ENCODE peak calls at places on chromosome 14, in nine cellular contexts. U is GM13976, M is bronchial epithelial cell, D is choroid plexus epithelial cell, L is neural crest cell, C is uterus, V is GM12878, P is progenitor cell of endocrine pancreas, Q is BJ. B is an unnamed sample.
A peak's percentile ranks its signal among the peaks of the same experiment; 100 is the strongest.

GRCh38 chr14:99650189-99650588 is 5.3 kb downstream of the HHIPL1 start:
- DNase-seq in C (no peak), P (no peak), M (no peak), V (no peak), D (no peak), L (no peak), Q (no peak), U (no peak), B (no peak)

GRCh38 chr14:101808020-101808641 is 46.6 kb downstream of the PPP2R5C start:
- DNase-seq in Q (no peak), P (no peak), U (no peak), L (peak; percentile 37), C (no peak), V (no peak), D (no peak), M (no peak), B (no peak)

GRCh38 chr14:78959674-78960264 is 789.6 kb downstream of the NRXN3 start:
- DNase-seq in L (peak; percentile 80), C (peak; percentile 74), U (peak; percentile 54), Q (peak; percentile 16), V (no peak), P (peak; percentile 60), D (peak; percentile 91), M (peak; percentile 56), B (peak; percentile 20)

GRCh38 chr14:104505085-104506074 is 74.2 kb upstream of the C14orf180 start:
- DNase-seq in L (no peak), M (no peak), Q (no peak), V (no peak), P (no peak), U (no peak), C (no peak), D (no peak), B (peak; percentile 6)

GRCh38 chr14:104708606-104709268 is 15.3 kb upstream of the ADSS1 start:
- DNase-seq in V (no peak), L (peak; percentile 80), Q (no peak), P (peak; percentile 78), U (peak; percentile 96), C (peak; percentile 74), D (peak; percentile 67), M (no peak), B (peak; percentile 64)

GRCh38 chr14:61872452-61872851 is 110.2 kb downstream of the SNAPC1 start:
- DNase-seq in P (no peak), U (peak; percentile 41), Q (no peak), V (peak; percentile 73), C (no peak), M (no peak), L (no peak), D (no peak), B (no peak)

GRCh38 chr14:64591809-64592208 is 42.0 kb downstream of the PPP1R36 start:
- DNase-seq in L (no peak), C (no peak), M (no peak), V (no peak), P (no peak), D (no peak), Q (no peak), U (no peak), B (no peak)

GRCh38 chr14:35420036-35420811 is 15.7 kb upstream of the NFKBIA start:
- DNase-seq in C (no peak), Q (peak; percentile 67), U (no peak), D (peak; percentile 50), V (no peak), M (peak; percentile 59), L (no peak), P (no peak), B (no peak)

GRCh38 chr14:89255012-89255411 is 162.0 kb downstream of the FOXN3 start:
- DNase-seq in U (no peak), Q (no peak), V (no peak), L (no peak), P (no peak), C (no peak), D (no peak), M (no peak), B (no peak)

GRCh38 chr14:92440345-92441003 is 73.1 kb upstream of the RIN3 start:
- DNase-seq in D (no peak), P (no peak), V (no peak), U (no peak), C (no peak), M (no peak), Q (no peak), L (no peak), B (no peak)

GRCh38 chr14:46646796-46647195 is 4.8 kb downstream of the RPL10L start:
- DNase-seq in V (no peak), U (no peak), L (no peak), D (no peak), Q (no peak), P (no peak), C (no peak), M (no peak), B (no peak)

GRCh38 chr14:46653031-46653775 is 1.6 kb upstream of the RPL10L start:
- DNase-seq in M (no peak), L (no peak), U (no peak), P (no peak), V (no peak), C (no peak), Q (no peak), D (no peak), B (no peak)

GRCh38 chr14:46651526-46652144 is at the start of gene RPL10L:
- DNase-seq in V (no peak), U (no peak), D (no peak), Q (no peak), C (no peak), L (no peak), P (no peak), M (no peak), B (no peak)
- TF ChIP-seq CTCF in V (no peak), U (no peak), D (peak; percentile 7), Q (no peak), C (no peak), L (peak; percentile 30), P (no peak), M (no peak), B (no peak)

DNA sequence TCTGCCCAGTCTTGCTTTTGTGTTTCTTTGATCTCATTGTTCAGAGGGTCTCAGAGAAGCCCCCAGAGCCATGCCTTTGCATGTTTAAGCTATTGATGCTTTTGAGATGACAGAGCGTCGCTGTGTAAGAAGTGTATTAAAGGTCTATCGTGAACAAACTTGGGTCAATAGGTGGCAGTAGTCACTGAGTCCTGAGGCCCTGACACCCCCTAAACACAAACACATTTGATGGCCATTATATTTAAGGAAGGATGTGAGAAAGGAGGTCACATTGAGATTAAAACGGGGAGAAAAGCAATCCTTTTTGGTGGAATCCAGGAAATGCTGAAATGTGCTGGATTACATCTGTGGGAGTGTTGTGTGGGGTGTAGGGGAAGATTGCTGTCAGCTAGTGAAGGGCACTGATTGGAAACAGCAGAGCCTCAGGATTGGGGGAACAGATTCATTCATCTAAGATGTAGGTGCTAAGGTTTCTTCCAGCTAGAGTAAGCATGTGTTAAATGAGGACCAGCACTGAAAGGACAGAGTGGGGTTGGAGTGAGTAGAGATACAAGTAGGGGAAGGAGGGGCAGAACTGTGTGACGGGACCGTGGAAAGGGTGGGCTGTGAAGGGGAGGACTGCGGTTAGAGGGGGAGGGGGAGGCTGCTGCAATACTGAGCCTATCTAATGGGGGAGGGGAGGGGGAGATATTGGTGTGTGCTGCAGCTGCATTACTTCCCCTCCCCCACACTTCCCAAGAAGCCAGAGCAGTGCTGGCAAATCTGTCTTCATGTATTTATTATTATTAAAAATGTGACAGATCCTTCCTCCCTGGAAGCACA is 12.7 kb downstream of the NGDN start:
- DNase-seq in C (no peak), D (no peak), L (no peak), U (no peak), V (no peak), P (no peak), M (no peak), Q (no peak), B (no peak)
- TF ChIP-seq CTCF in C (no peak), D (peak; percentile 12), L (no peak), U (no peak), V (no peak), P (no peak), M (no peak), Q (no peak), B (no peak)

GRCh38 chr14:58152569-58152857 is 500 bp upstream of the ARMH4 start:
- DNase-seq in C (no peak), M (no peak), P (no peak), L (no peak), Q (no peak), U (peak; percentile 26), D (no peak), V (no peak), B (no peak)

GRCh38 chr14:58149196-58149595 is 2.8 kb downstream of the ARMH4 start:
- DNase-seq in L (no peak), C (no peak), M (no peak), U (no peak), V (no peak), D (no peak), Q (no peak), P (no peak), B (no peak)

GRCh38 chr14:58151264-58151700 is 731 bp downstream of the ARMH4 start:
- DNase-seq in L (peak; percentile 19), U (no peak), P (peak; percentile 10), M (no peak), Q (no peak), C (no peak), D (peak; percentile 14), V (no peak), B (no peak)

GRCh38 chr14:58150243-58150805 is 1.7 kb downstream of the ARMH4 start:
- DNase-seq in C (no peak), Q (no peak), L (no peak), M (no peak), P (no peak), D (no peak), U (no peak), V (no peak), B (no peak)

GRCh38 chr14:58151701-58152568 is at the start of gene ARMH4:
- DNase-seq in V (no peak), P (peak; percentile 80), L (peak; percentile 79), C (peak; percentile 77), D (peak; percentile 77), Q (peak; percentile 17), M (peak; percentile 60), U (peak; percentile 70), B (peak; percentile 36)
- TF ChIP-seq CTCF in V (no peak), P (peak; percentile 41), L (peak; percentile 27), C (peak; percentile 15), D (peak; percentile 7), Q (no peak), M (no peak), U (no peak), B (no peak)

GRCh38 chr14:74083161-74083560 is 1.1 kb downstream of the ALDH6A1 start:
- DNase-seq in D (no peak), V (no peak), L (no peak), Q (no peak), P (no peak), C (no peak), U (no peak), M (no peak), B (no peak)

GRCh38 chr14:74085828-74086227 is 1.1 kb downstream of the LIN52 start:
- DNase-seq in D (no peak), C (no peak), M (no peak), P (no peak), Q (no peak), U (peak; percentile 57), L (no peak), V (peak; percentile 52), B (no peak)

GRCh38 chr14:74083784-74084276 is 423 bp downstream of the ALDH6A1 start:
- DNase-seq in M (no peak), U (peak; percentile 16), V (no peak), Q (no peak), D (no peak), L (no peak), C (no peak), P (no peak), B (no peak)

GRCh38 chr14:74085047-74085637 is 386 bp downstream of the LIN52 start:
- DNase-seq in L (no peak), P (peak; percentile 14), M (peak; percentile 43), U (peak; percentile 11), Q (no peak), V (no peak), C (no peak), D (peak; percentile 51), B (peak; percentile 5)

GRCh38 chr14:74084277-74085046 is at the start of the genes ALDH6A1 and LIN52:
- DNase-seq in P (peak; percentile 99), M (peak; percentile 100), L (peak; percentile 99), Q (peak; percentile 100), V (peak; percentile 99), C (peak; percentile 100), U (peak; percentile 98), D (peak; percentile 100), B (peak; percentile 100)
- TF ChIP-seq CTCF in P (no peak), M (no peak), L (no peak), Q (peak; percentile 21), V (peak; percentile 20), C (no peak), U (peak; percentile 26), D (no peak), B (no peak)